ENCODE peak calls at places on chromosomes 3 and 15, in nine cellular contexts. Z is lower leg skin, S is AG10803, G is HFF-Myc, V is ascending aorta, H is endothelial cell, W is prostate gland, E is GM12865, L is astrocyte of the spinal cord. J is an unnamed sample.
A peak's percentile ranks its signal among the peaks of the same experiment; 100 is the strongest.

GRCh38 chr3:171809513-171810277 is 588 bp downstream of the PLD1 start:
- DNase-seq in S (peak; percentile 97), Z (peak; percentile 75), W (no peak), G (no peak), L (peak; percentile 93), H (peak; percentile 69), V (peak; percentile 95), E (peak; percentile 77), J (peak; percentile 59)

GRCh38 chr15:55685292-55685691 is 57.7 kb downstream of the PRTG start:
- DNase-seq in V (no peak), H (no peak), E (peak; percentile 65), G (no peak), S (peak; percentile 54), W (no peak), L (no peak), Z (no peak), J (no peak)

GRCh38 chr3:43540625-43541024 is 81.2 kb downstream of the ANO10 start:
- DNase-seq in S (peak; percentile 81), H (no peak), W (no peak), V (no peak), G (no peak), L (no peak), E (no peak), Z (no peak), J (no peak)

GRCh38 chr15:100849021-100849831 is 30.4 kb upstream of the ALDH1A3 start:
- DNase-seq in Z (no peak), G (no peak), S (peak; percentile 53), H (peak; percentile 15), W (peak; percentile 74), L (peak; percentile 40), V (no peak), E (no peak), J (no peak)

GRCh38 chr15:62483817-62484216 is 318.7 kb upstream of the C2CD4B start:
- DNase-seq in G (no peak), V (no peak), H (no peak), Z (no peak), L (no peak), S (peak; percentile 76), W (no peak), E (no peak), J (no peak)

GRCh38 chr15:99307735-99308134 is 56.5 kb downstream of the LRRC28 start:
- DNase-seq in G (no peak), E (no peak), L (no peak), V (no peak), S (no peak), W (no peak), H (no peak), Z (no peak), J (no peak)

GRCh38 chr3:183085634-183086390 is 13.5 kb downstream of the MCCC1 start:
- DNase-seq in V (no peak), S (peak; percentile 28), E (peak; percentile 34), W (no peak), H (peak; percentile 35), Z (no peak), L (peak; percentile 48), G (no peak), J (no peak)

GRCh38 chr3:134796313-134797079 is 1.4 kb downstream of the EPHB1 start:
- DNase-seq in L (peak; percentile 12), H (peak; percentile 50), S (peak; percentile 40), Z (no peak), W (no peak), V (no peak), E (no peak), G (no peak), J (no peak)

GRCh38 chr3:98732239-98733054 is 30.7 kb upstream of the ST3GAL6 start:
- DNase-seq in V (peak; percentile 67), E (peak; percentile 75), L (peak; percentile 32), W (peak; percentile 83), Z (peak; percentile 65), G (no peak), H (peak; percentile 57), S (no peak), J (no peak)

GRCh38 chr15:80620931-80621330 is 74.2 kb upstream of the ABHD17C start:
- DNase-seq in V (no peak), S (no peak), Z (no peak), G (no peak), L (no peak), H (no peak), W (no peak), E (no peak), J (no peak)

GRCh38 chr3:114157321-114157720 is 21.5 kb downstream of the DRD3 start:
- DNase-seq in S (no peak), Z (no peak), L (no peak), G (no peak), H (no peak), E (no peak), W (no peak), V (no peak), J (no peak)

GRCh38 chr3:159604151-159604581 is 384.5 kb upstream of the IL12A start:
- DNase-seq in L (peak; percentile 37), H (no peak), V (no peak), G (no peak), S (peak; percentile 79), W (no peak), Z (no peak), E (no peak), J (no peak)

GRCh38 chr3:190968616-190969015 is 106.1 kb upstream of the GMNC start:
- DNase-seq in Z (no peak), H (no peak), E (no peak), W (no peak), G (no peak), S (no peak), V (no peak), L (no peak), J (no peak)

GRCh38 chr3:141336672-141337522 is 31.4 kb upstream of the ZBTB38 start:
- DNase-seq in Z (no peak), L (peak; percentile 83), S (peak; percentile 72), E (peak; percentile 92), G (no peak), V (no peak), W (no peak), H (no peak), J (no peak)

GRCh38 chr15:41024141-41024540 is 70.9 kb downstream of the CHAC1 start:
- DNase-seq in G (no peak), S (peak; percentile 94), H (no peak), L (peak; percentile 68), W (no peak), E (no peak), V (peak; percentile 68), Z (no peak), J (no peak)

GRCh38 chr3:100403956-100404548 is 2.7 kb downstream of the LNP1 start:
- DNase-seq in H (no peak), G (no peak), V (no peak), Z (no peak), L (no peak), S (peak; percentile 51), E (no peak), W (no peak), J (no peak)

DNA sequence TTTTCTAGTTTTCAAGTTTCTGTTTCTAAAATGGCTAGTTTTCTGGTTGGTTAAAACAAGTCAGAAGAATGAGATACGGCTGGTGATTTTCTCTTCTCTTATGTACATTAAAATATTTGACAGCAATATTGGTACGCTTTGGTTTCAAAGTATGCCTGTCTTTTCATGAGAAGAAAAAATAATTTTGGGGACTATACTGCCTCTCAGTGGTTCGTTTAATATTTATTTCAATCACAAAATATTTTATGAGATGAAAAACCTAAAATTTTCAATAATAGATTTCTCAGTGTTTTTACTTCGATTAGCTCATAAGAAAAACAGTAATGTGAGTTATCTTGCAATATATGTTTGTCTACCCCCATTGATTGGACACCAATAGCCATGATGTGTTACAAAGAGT is 72.8 kb upstream of the AADACL2 start:
- DNase-seq in L (peak; percentile 16), E (no peak), W (no peak), S (peak; percentile 11), G (no peak), Z (no peak), V (no peak), H (no peak), J (no peak)
- TF ChIP-seq CTCF in L (no peak), E (no peak), W (no peak), S (peak; percentile 30), G (no peak), Z (no peak), V (no peak), H (peak; percentile 14), J (no peak)

GRCh38 chr3:151214459-151214858 is 11.4 kb upstream of the GPR171 start:
- DNase-seq in G (no peak), S (no peak), E (no peak), Z (no peak), W (no peak), V (no peak), H (no peak), L (no peak), J (no peak)
- TF ChIP-seq CTCF in G (no peak), S (no peak), E (no peak), Z (no peak), W (no peak), V (no peak), H (no peak), L (no peak), J (no peak)

GRCh38 chr15:69380100-69380725 is 33.9 kb upstream of the KIF23 start:
- DNase-seq in E (no peak), S (peak; percentile 22), G (no peak), L (no peak), Z (no peak), H (peak; percentile 25), W (no peak), V (no peak), J (no peak)
- TF ChIP-seq CTCF in E (no peak), S (peak; percentile 34), G (peak; percentile 34), L (peak; percentile 39), Z (no peak), H (no peak), W (no peak), V (no peak), J (no peak)

GRCh38 chr3:30511524-30512278 is 94.7 kb upstream of the TGFBR2 start:
- DNase-seq in H (no peak), E (no peak), V (no peak), W (no peak), L (peak; percentile 92), G (peak; percentile 50), Z (no peak), S (peak; percentile 99), J (no peak)

GRCh38 chr3:30513374-30514152 is 92.8 kb upstream of the TGFBR2 start:
- DNase-seq in G (no peak), S (no peak), H (no peak), L (no peak), V (no peak), Z (no peak), W (no peak), E (no peak), J (no peak)

GRCh38 chr3:30512596-30512995 is 93.8 kb upstream of the TGFBR2 start:
- DNase-seq in E (no peak), W (no peak), L (no peak), Z (no peak), G (no peak), V (no peak), H (no peak), S (no peak), J (no peak)

GRCh38 chr3:30508319-30508718 is 98.1 kb upstream of the TGFBR2 start:
- DNase-seq in E (no peak), G (no peak), V (no peak), Z (no peak), W (no peak), L (no peak), S (no peak), H (no peak), J (no peak)

DNA sequence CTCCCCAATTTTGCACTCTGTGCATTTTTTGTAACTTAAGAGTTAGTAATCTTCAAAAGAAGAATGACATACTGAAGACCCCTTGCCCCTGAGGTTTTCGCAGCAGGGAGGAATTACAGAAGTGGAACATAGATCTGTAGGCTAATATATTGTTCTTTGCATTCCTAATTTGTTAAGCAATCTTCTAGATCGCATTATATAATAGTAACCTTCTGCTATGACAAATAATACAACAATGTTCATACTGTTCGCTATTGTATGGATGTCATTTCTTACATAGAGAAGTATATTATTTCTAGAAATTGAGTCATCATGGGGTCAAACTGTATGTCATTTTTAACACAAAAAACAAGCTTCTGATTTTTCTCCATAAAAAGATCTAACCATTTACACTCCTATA is 95.8 kb upstream of the TGFBR2 start:
- DNase-seq in G (no peak), L (peak; percentile 86), E (no peak), W (no peak), V (no peak), H (no peak), Z (no peak), S (no peak), J (no peak)
- TF ChIP-seq CTCF in G (no peak), L (no peak), E (no peak), W (no peak), V (no peak), H (no peak), Z (no peak), S (no peak), J (no peak)

J was measured in omental fat pad.